ENCODE peak calls at places on chromosomes 4 and X, in nine cellular contexts. C is head of caudate nucleus; H is stimulated activated naive B cell treated with anti-CD40 and anti-IgM and Interleukin-4, amounts not matched to agents 10 μg/mL and 1 μg/mL and 100 μg/mL, for 72 hours; T is activated CD8-positive, alpha-beta memory T cell treated with anti-CD3 and anti-CD28 coated beads for 1 hour; W is nephron progenitor cell; N is AG09319; A is hypothalamus; B is brain microvascular endothelial cell; E is germinal center. R is an unnamed sample.

GRCh38 chr4:79959652-79960051 is 113.4 kb downstream of the ANTXR2 start:
- DNase-seq in W (no peak), T (no peak), C (no peak), E (no peak), H (no peak), A (no peak), B (no peak), N (no peak), R (no peak)

GRCh38 chr4:185748901-185749390 is 63.0 kb downstream of the SORBS2 start:
- DNase-seq in T (no peak), E (no peak), W (no peak), B (no peak), H (no peak), N (no peak), C (no peak), A (no peak), R (no peak)

GRCh38 chr4:15544196-15544730 is 74.6 kb downstream of the CC2D2A start:
- DNase-seq in A (no peak), E (no peak), H (no peak), B (no peak), T (no peak), C (no peak), W (no peak), N (no peak), R (no peak)

GRCh38 chr4:52983563-52984303 is 121.6 kb downstream of the RASL11B start:
- DNase-seq in C (no peak), A (no peak), W (peak), N (no peak), B (peak), T (no peak), E (peak), H (no peak), R (peak)

GRCh38 chrX:16836371-16836770 is 33.8 kb downstream of the RBBP7 start:
- DNase-seq in W (peak), N (no peak), H (no peak), C (no peak), B (no peak), A (no peak), T (no peak), E (peak), R (no peak)

GRCh38 chr4:112183252-112183651 is 38.0 kb downstream of the FAM241A start:
- DNase-seq in N (no peak), C (no peak), H (no peak), B (no peak), A (no peak), T (no peak), W (no peak), E (no peak), R (peak)

GRCh38 chr4:88018471-88018870 is 11.0 kb downstream of the PKD2 start:
- DNase-seq in H (no peak), B (peak), W (no peak), T (no peak), C (peak), A (peak), N (no peak), E (no peak), R (no peak)

GRCh38 chrX:68938244-68939004 is 109.6 kb downstream of the EFNB1 start:
- DNase-seq in W (no peak), A (no peak), N (no peak), B (no peak), T (no peak), E (no peak), H (no peak), C (no peak), R (peak)

GRCh38 chr4:108060164-108060563 is 70.5 kb downstream of the HADH start:
- DNase-seq in E (no peak), C (no peak), A (peak), H (no peak), T (no peak), W (no peak), B (peak), N (no peak), R (peak)

GRCh38 chr4:21697583-21697982 is 251.0 kb downstream of the KCNIP4 start:
- DNase-seq in A (no peak), T (no peak), C (peak), E (no peak), W (peak), B (peak), H (no peak), N (no peak), R (no peak)

GRCh38 chr4:26468283-26468949 is 21.9 kb downstream of the CCKAR start:
- DNase-seq in T (no peak), A (no peak), N (no peak), C (no peak), B (no peak), W (no peak), E (no peak), H (no peak), R (no peak)

GRCh38 chr4:158580064-158580463 is 58.4 kb downstream of the RXFP1 start:
- DNase-seq in W (no peak), E (no peak), C (no peak), A (no peak), T (no peak), H (no peak), B (no peak), N (no peak), R (no peak)

GRCh38 chr4:44487341-44487740 is 38.7 kb upstream of the KCTD8 start:
- DNase-seq in H (no peak), N (no peak), E (no peak), W (no peak), C (no peak), A (no peak), B (no peak), T (no peak), R (no peak)

GRCh38 chr4:149183638-149184037 is 632.0 kb downstream of the IQCM start:
- DNase-seq in B (no peak), W (no peak), E (no peak), C (no peak), A (no peak), T (no peak), H (no peak), N (no peak), R (no peak)

GRCh38 chr4:1248262-1249147 is at the start of gene CTBP1:
- DNase-seq in C (peak), N (peak), T (peak), A (peak), W (peak), E (peak), B (peak), H (peak), R (peak)

GRCh38 chrX:143121471-143121870 is 95.7 kb downstream of the SPANXN4 start:
- DNase-seq in B (no peak), A (no peak), T (no peak), N (no peak), H (no peak), W (no peak), E (no peak), C (no peak), R (no peak)

GRCh38 chrX:132539611-132540010 is 50.8 kb upstream of the MBNL3 start:
- DNase-seq in N (no peak), T (no peak), E (no peak), A (no peak), W (no peak), B (no peak), H (no peak), C (no peak), R (no peak)

GRCh38 chr4:40288547-40288946 is 46.6 kb upstream of the CHRNA9 start:
- DNase-seq in C (no peak), E (no peak), H (no peak), A (no peak), B (no peak), N (no peak), W (no peak), T (no peak), R (no peak)

GRCh38 chrX:46255066-46255465 is 290.2 kb downstream of the ZNF674 start:
- DNase-seq in A (no peak), B (no peak), H (no peak), C (no peak), T (no peak), N (no peak), E (no peak), W (no peak), R (no peak)

GRCh38 chr4:95077864-95078263 is 320.1 kb downstream of the BMPR1B start:
- DNase-seq in T (no peak), B (peak), E (no peak), H (no peak), A (no peak), N (no peak), C (no peak), W (no peak), R (no peak)

GRCh38 chr4:7803371-7803770 is 136.3 kb downstream of the AFAP1 start:
- DNase-seq in B (no peak), E (no peak), T (no peak), W (no peak), H (no peak), C (no peak), A (no peak), N (no peak), R (no peak)

GRCh38 chr4:128847074-128847724 is 37.7 kb downstream of the JADE1 start:
- DNase-seq in W (no peak), E (no peak), T (no peak), A (no peak), N (no peak), H (no peak), B (no peak), C (no peak), R (no peak)

GRCh38 chr4:183920512-183920911 is 15.4 kb downstream of the STOX2 start:
- DNase-seq in B (no peak), T (no peak), A (no peak), H (no peak), W (no peak), C (no peak), N (no peak), E (no peak), R (no peak)

GRCh38 chr4:8838911-8839431 is 32.7 kb downstream of the HMX1 start:
- DNase-seq in C (peak), N (no peak), A (no peak), B (no peak), T (no peak), E (no peak), W (no peak), H (no peak), R (no peak)

GRCh38 chr4:115851918-115852766 is 738.7 kb upstream of the NDST4 start:
- DNase-seq in N (no peak), E (peak), H (no peak), B (peak), C (peak), W (peak), T (no peak), A (no peak), R (peak)

GRCh38 chrX:84339507-84340364 is 151.7 kb upstream of the RPS6KA6 start:
- DNase-seq in W (no peak), T (no peak), H (no peak), C (no peak), N (no peak), B (no peak), E (peak), A (no peak), R (no peak)

GRCh38 chr4:6607368-6608050 is 32.5 kb downstream of the MAN2B2 start:
- DNase-seq in T (no peak), H (no peak), C (no peak), A (no peak), B (no peak), W (no peak), N (no peak), E (no peak), R (no peak)

GRCh38 chr4:120873554-120873953 is 49.0 kb downstream of the PRDM5 start:
- DNase-seq in A (no peak), H (no peak), W (no peak), B (no peak), C (no peak), N (no peak), T (no peak), E (no peak), R (no peak)

GRCh38 chr4:130393246-130394041 is 1297.5 kb downstream of the C4orf33 start:
- DNase-seq in C (no peak), H (no peak), B (peak), A (no peak), E (no peak), N (no peak), W (no peak), T (no peak), R (no peak)

GRCh38 chr4:76856183-76856969 is 41.6 kb downstream of the SOWAHB start:
- DNase-seq in C (no peak), T (no peak), W (peak), A (no peak), N (no peak), B (peak), E (no peak), H (no peak), R (peak)

GRCh38 chr4:106987314-106987713 is 48.8 kb downstream of the DKK2 start:
- DNase-seq in A (no peak), N (no peak), H (no peak), T (no peak), C (no peak), W (no peak), B (no peak), E (no peak), R (no peak)

GRCh38 chr4:173489514-173489913 is 40.5 kb downstream of the HAND2 start:
- DNase-seq in C (no peak), N (peak), H (no peak), A (no peak), T (no peak), E (no peak), W (no peak), B (no peak), R (peak)

GRCh38 chr4:173525118-173526033 is 4.7 kb downstream of the HAND2 start:
- DNase-seq in C (no peak), T (no peak), W (peak), B (no peak), N (no peak), H (no peak), E (no peak), A (no peak), R (no peak)

GRCh38 chr4:111959202-111959601 is 186.1 kb upstream of the FAM241A start:
- DNase-seq in C (no peak), N (no peak), W (no peak), B (peak), A (no peak), T (no peak), E (no peak), H (no peak), R (peak)

GRCh38 chrX:103637604-103638338 is 9.0 kb downstream of the TCEAL1 start:
- DNase-seq in C (no peak), H (no peak), W (no peak), A (no peak), T (no peak), B (no peak), N (no peak), E (no peak), R (no peak)

GRCh38 chrX:104565791-104566687 is at the start of gene IL1RAPL2:
- DNase-seq in T (no peak), C (peak), E (no peak), N (no peak), A (no peak), W (peak), H (no peak), B (no peak), R (no peak)

GRCh38 chr4:109969087-109969486 is 56.4 kb downstream of the EGF start:
- DNase-seq in E (no peak), C (no peak), B (no peak), H (no peak), N (no peak), A (no peak), T (no peak), W (no peak), R (no peak)

R was measured in GM03348.